ENCODE peak calls at places on chromosomes 3 and 15, in ten cellular contexts. L, N, V, W, K, Z, B, R, S and Q are unnamed samples.

GRCh38 chr3:8909160-8909559 is 54.1 kb downstream of the RAD18 start:
- DNase-seq in Z (no peak), V (no peak), R (no peak), K (no peak), L (no peak), W (no peak), N (no peak), B (no peak), S (no peak), Q (no peak)

GRCh38 chr3:170605490-170605889 is 19.6 kb upstream of the SLC7A14 start:
- DNase-seq in R (no peak), L (no peak), B (no peak), W (no peak), N (no peak), S (no peak), Z (no peak), V (no peak), K (no peak), Q (no peak)

GRCh38 chr3:45010718-45011355 is 15.3 kb upstream of the CLEC3B start:
- DNase-seq in Z (no peak), W (peak; percentile 71), R (peak; percentile 53), K (no peak), V (no peak), L (no peak), S (no peak), B (peak; percentile 72), N (no peak), Q (peak; percentile 46)

GRCh38 chr15:75810874-75811498 is 32.3 kb upstream of the UBE2Q2 start:
- DNase-seq in K (no peak), L (no peak), W (no peak), S (no peak), Z (no peak), V (no peak), B (no peak), R (no peak), N (no peak), Q (no peak)

GRCh38 chr3:159233734-159234133 is 431.9 kb downstream of the MFSD1 start:
- DNase-seq in N (no peak), K (no peak), W (no peak), Z (no peak), R (no peak), V (no peak), L (no peak), S (no peak), B (no peak), Q (no peak)

GRCh38 chr15:79017953-79018352 is 72.6 kb downstream of the RASGRF1 start:
- DNase-seq in W (no peak), N (no peak), B (no peak), R (no peak), V (no peak), K (no peak), S (no peak), Z (no peak), L (no peak), Q (no peak)

GRCh38 chr3:100775669-100776068 is 66.4 kb downstream of the TFG start:
- DNase-seq in W (no peak), S (no peak), L (no peak), Z (no peak), B (no peak), R (no peak), V (no peak), K (no peak), N (no peak), Q (no peak)

GRCh38 chr3:126101521-126101982 is 17.6 kb upstream of the SLC41A3 start:
- DNase-seq in R (no peak), Z (no peak), S (no peak), V (no peak), B (no peak), N (no peak), K (no peak), W (no peak), L (no peak), Q (no peak)

GRCh38 chr3:110708166-110708565 is 363.4 kb upstream of the NECTIN3 start:
- DNase-seq in B (no peak), K (no peak), S (no peak), W (no peak), R (no peak), N (no peak), Z (no peak), V (no peak), L (no peak), Q (no peak)

GRCh38 chr3:44476181-44476599 is 1.3 kb downstream of the ZNF445 start:
- DNase-seq in Z (no peak), N (no peak), S (no peak), L (no peak), R (peak; percentile 56), B (no peak), W (no peak), K (no peak), V (no peak), Q (no peak)

GRCh38 chr3:133812872-133813271 is 7.3 kb downstream of the SRPRB start:
- DNase-seq in V (no peak), R (peak; percentile 24), B (no peak), W (peak; percentile 26), K (no peak), S (no peak), N (no peak), L (no peak), Z (no peak), Q (no peak)

GRCh38 chr3:143977326-143978262 is 6.0 kb downstream of the DIPK2A start:
- DNase-seq in B (no peak), N (no peak), W (no peak), L (no peak), Z (no peak), R (peak; percentile 64), S (no peak), K (no peak), V (no peak), Q (no peak)

GRCh38 chr15:60660290-60661051 is 181.5 kb upstream of the ICE2 start:
- DNase-seq in K (no peak), B (peak; percentile 46), Z (no peak), R (peak; percentile 81), W (peak; percentile 63), N (no peak), V (peak; percentile 79), L (no peak), S (peak; percentile 26), Q (no peak)

GRCh38 chr3:120258009-120258408 is 27.0 kb downstream of the GPR156 start:
- DNase-seq in Z (no peak), L (no peak), N (no peak), W (no peak), R (no peak), V (no peak), K (no peak), B (no peak), S (no peak), Q (no peak)

GRCh38 chr3:80688814-80689213 is 921.0 kb upstream of the ROBO1 start:
- DNase-seq in S (no peak), R (peak; percentile 66), V (no peak), B (peak; percentile 2), Z (no peak), N (no peak), L (no peak), W (no peak), K (peak; percentile 5), Q (no peak)

GRCh38 chr3:147797095-147797494 is 387.9 kb downstream of the ZIC1 start:
- DNase-seq in N (no peak), Z (no peak), V (no peak), W (no peak), B (no peak), L (no peak), K (no peak), R (no peak), S (no peak), Q (no peak)